ENCODE peak calls at places on chromosomes 5 and 9, in seven cellular contexts. B is kidney epithelial cell, F is A673, M is right lobe of liver, H is fibroblast of mammary gland, Y is OCI-LY7, O is DND-41. U is an unnamed sample.

GRCh38 chr5:1747079-1747802 is 52.4 kb downstream of the MRPL36 start:
- DNase-seq in B (no peak), F (no peak), M (no peak), H (no peak), Y (no peak), O (no peak), U (no peak)

GRCh38 chr5:37552770-37553719 is 173.9 kb downstream of the WDR70 start:
- DNase-seq in B (no peak), F (peak), M (no peak), H (peak), Y (no peak), O (peak), U (no peak)

GRCh38 chr9:98146101-98146991 is 27.3 kb upstream of the TRIM14 start:
- DNase-seq in B (peak), F (no peak), M (peak), H (peak), Y (no peak), O (no peak), U (no peak)

GRCh38 chr9:26296910-26297309 is 595.7 kb downstream of the CAAP1 start:
- DNase-seq in B (no peak), F (no peak), M (no peak), H (peak), Y (no peak), O (no peak), U (no peak)

GRCh38 chr5:21739096-21739495 is 1114.0 kb downstream of the CDH12 start:
- DNase-seq in B (no peak), F (no peak), M (no peak), H (no peak), Y (no peak), O (no peak), U (no peak)

GRCh38 chr5:133775584-133776304 is 163.4 kb upstream of the FSTL4 start:
- DNase-seq in B (no peak), F (no peak), M (no peak), H (no peak), Y (no peak), O (no peak), U (no peak)

GRCh38 chr5:173238312-173239232 is 3.6 kb upstream of the NKX2-5 start:
- DNase-seq in B (no peak), F (peak), M (no peak), H (no peak), Y (no peak), O (no peak), U (no peak)

GRCh38 chr5:177988989-177989625 is 6.9 kb downstream of the PROP1 start:
- DNase-seq in B (no peak), F (no peak), M (no peak), H (no peak), Y (no peak), O (no peak), U (no peak)

GRCh38 chr5:103621548-103621930 is 59.0 kb upstream of the NUDT12 start:
- DNase-seq in B (peak), F (no peak), M (no peak), H (no peak), Y (no peak), O (no peak), U (no peak)

GRCh38 chr5:31361906-31362900 is 168.7 kb downstream of the CDH6 start:
- DNase-seq in B (no peak), F (no peak), M (no peak), H (peak), Y (no peak), O (no peak), U (no peak)

GRCh38 chr5:110517396-110517795 is 209.1 kb downstream of the TMEM232 start:
- DNase-seq in B (no peak), F (peak), M (no peak), H (no peak), Y (no peak), O (no peak), U (no peak)

GRCh38 chr9:7656648-7657047 is 142.9 kb downstream of the DMAC1 start:
- DNase-seq in B (no peak), F (peak), M (no peak), H (peak), Y (no peak), O (no peak), U (no peak)

GRCh38 chr5:139903805-139904565 is 108.4 kb downstream of the PSD2 start:
- DNase-seq in B (no peak), F (peak), M (no peak), H (no peak), Y (no peak), O (no peak), U (no peak)

GRCh38 chr9:124697326-124698200 is 73.5 kb downstream of the NR6A1 start:
- DNase-seq in B (no peak), F (no peak), M (no peak), H (peak), Y (no peak), O (no peak), U (no peak)

GRCh38 chr5:116076496-116076895 is 8.3 kb upstream of the COMMD10 start:
- DNase-seq in B (no peak), F (no peak), M (no peak), H (no peak), Y (peak), O (no peak), U (peak)

GRCh38 chr5:91867799-91868198 is 484.7 kb upstream of the ARRDC3 start:
- DNase-seq in B (no peak), F (no peak), M (no peak), H (no peak), Y (no peak), O (no peak), U (no peak)

GRCh38 chr9:28059192-28059591 is 485.9 kb upstream of the C9orf72 start:
- DNase-seq in B (no peak), F (no peak), M (no peak), H (no peak), Y (no peak), O (no peak), U (no peak)

GRCh38 chr9:14395300-14396082 is 81.5 kb upstream of the NFIB start:
- DNase-seq in B (no peak), F (no peak), M (no peak), H (no peak), Y (no peak), O (no peak), U (no peak)

GRCh38 chr9:129962889-129963703 is 79.9 kb downstream of the FNBP1 start:
- DNase-seq in B (no peak), F (peak), M (no peak), H (peak), Y (peak), O (peak), U (peak)

GRCh38 chr5:16135003-16135402 is 44.6 kb downstream of the MARCHF11 start:
- DNase-seq in B (no peak), F (peak), M (no peak), H (no peak), Y (no peak), O (no peak), U (no peak)

GRCh38 chr9:128127568-128127989 is at the start of gene PTGES2:
- DNase-seq in B (no peak), F (peak), M (peak), H (peak), Y (peak), O (peak), U (no peak)

GRCh38 chr5:96649251-96649937 is 12.8 kb upstream of the CAST start:
- DNase-seq in B (no peak), F (no peak), M (peak), H (peak), Y (no peak), O (no peak), U (no peak)

GRCh38 chr9:116269250-116269649 is 115.7 kb downstream of the PAPPA start:
- DNase-seq in B (no peak), F (peak), M (no peak), H (no peak), Y (no peak), O (no peak), U (no peak)

GRCh38 chr9:1222511-1222910 is 172.4 kb downstream of the DMRT2 start:
- DNase-seq in B (no peak), F (no peak), M (no peak), H (peak), Y (no peak), O (no peak), U (no peak)

GRCh38 chr9:37801959-37802711 is 1.5 kb downstream of the DCAF10 start:
- DNase-seq in B (no peak), F (no peak), M (no peak), H (no peak), Y (peak), O (no peak), U (no peak)

GRCh38 chr5:8949908-8950307 is 596.0 kb downstream of the SEMA5A start:
- DNase-seq in B (no peak), F (no peak), M (no peak), H (no peak), Y (peak), O (no peak), U (peak)

DNA sequence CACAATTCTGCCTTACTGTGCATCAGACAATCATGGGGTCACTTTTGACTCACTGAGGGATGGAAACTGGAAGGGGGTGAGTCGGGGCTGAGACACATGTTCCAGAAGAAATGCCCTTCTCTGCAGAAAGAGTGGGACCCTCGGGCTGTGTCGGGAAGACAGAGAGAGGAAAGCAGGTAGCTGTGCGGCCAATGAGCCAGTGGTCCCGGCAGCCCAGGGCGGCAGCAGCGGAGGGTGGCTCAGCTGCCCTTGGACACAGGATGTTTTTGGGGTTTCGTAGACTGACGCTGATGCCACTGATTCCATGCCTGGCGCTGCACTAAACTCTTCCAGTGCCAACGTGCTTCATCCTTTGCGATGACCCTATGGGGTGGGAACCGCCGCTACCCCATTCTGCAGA is 78.4 kb upstream of the PPP1R26 start:
- DNase-seq in B (no peak), F (no peak), M (no peak), H (no peak), Y (no peak), O (no peak), U (no peak)
- H3K4me3 ChIP-seq in B (no peak), F (no peak), M (no peak), H (no peak), Y (no peak), O (no peak), U (no peak)

DNA sequence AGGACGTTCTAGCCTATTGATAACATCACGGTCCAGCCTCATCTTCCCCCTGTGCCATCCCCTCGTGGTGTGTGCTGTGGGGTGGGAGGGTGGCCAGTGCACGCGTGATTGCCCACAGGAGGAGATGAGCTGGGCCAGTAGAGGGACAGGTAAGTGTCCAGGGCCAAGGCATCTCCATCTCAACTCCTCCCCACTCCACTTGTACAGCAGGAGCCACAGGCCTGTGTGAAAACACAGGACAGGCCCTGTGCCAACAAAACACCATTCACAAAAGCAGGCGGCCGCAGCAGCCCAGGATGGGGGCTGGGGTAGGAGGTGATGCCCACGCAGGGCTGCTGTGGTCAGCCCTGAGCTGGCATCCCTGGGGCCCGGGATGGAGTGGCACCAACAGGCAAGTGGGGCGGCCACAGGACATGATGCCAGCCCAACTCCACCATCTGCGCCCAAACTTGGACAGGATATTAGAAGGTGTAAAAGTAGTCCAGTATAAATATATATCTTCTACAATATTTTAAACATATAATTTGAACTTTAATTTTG is 32.6 kb downstream of the TPPP start:
- DNase-seq in B (no peak), F (no peak), M (peak), H (no peak), Y (no peak), O (no peak), U (no peak)
- TF ChIP-seq CTCF in B (no peak), F (no peak), M (no peak), H (no peak), Y (no peak), O (no peak), U (no peak)

GRCh38 chr5:10854526-10855277 is 93.7 kb upstream of the DAP start:
- DNase-seq in B (no peak), F (no peak), M (no peak), H (peak), Y (no peak), O (no peak), U (no peak)

GRCh38 chr5:10858307-10858706 is 97.3 kb upstream of the DAP start:
- DNase-seq in B (no peak), F (no peak), M (no peak), H (no peak), Y (no peak), O (no peak), U (no peak)

GRCh38 chr5:10857333-10857723 is 96.3 kb upstream of the DAP start:
- DNase-seq in B (no peak), F (no peak), M (no peak), H (no peak), Y (no peak), O (no peak), U (no peak)

GRCh38 chr5:10856646-10857332 is 95.8 kb upstream of the DAP start:
- DNase-seq in B (peak), F (peak), M (peak), H (peak), Y (peak), O (no peak), U (no peak)

GRCh38 chr5:10856071-10856470 is 95.0 kb upstream of the DAP start:
- DNase-seq in B (no peak), F (no peak), M (no peak), H (no peak), Y (no peak), O (no peak), U (no peak)
- H3K4me3 ChIP-seq in B (no peak), F (no peak), M (no peak), H (no peak), Y (no peak), O (no peak), U (no peak)

GRCh38 chr5:14730881-14731280 is 66.4 kb downstream of the OTULIN start:
- DNase-seq in B (no peak), F (no peak), M (no peak), H (no peak), Y (no peak), O (no peak), U (no peak)
- TF ChIP-seq CTCF in B (no peak), F (no peak), M (no peak), H (no peak), Y (no peak), O (no peak), U (no peak)

DNA sequence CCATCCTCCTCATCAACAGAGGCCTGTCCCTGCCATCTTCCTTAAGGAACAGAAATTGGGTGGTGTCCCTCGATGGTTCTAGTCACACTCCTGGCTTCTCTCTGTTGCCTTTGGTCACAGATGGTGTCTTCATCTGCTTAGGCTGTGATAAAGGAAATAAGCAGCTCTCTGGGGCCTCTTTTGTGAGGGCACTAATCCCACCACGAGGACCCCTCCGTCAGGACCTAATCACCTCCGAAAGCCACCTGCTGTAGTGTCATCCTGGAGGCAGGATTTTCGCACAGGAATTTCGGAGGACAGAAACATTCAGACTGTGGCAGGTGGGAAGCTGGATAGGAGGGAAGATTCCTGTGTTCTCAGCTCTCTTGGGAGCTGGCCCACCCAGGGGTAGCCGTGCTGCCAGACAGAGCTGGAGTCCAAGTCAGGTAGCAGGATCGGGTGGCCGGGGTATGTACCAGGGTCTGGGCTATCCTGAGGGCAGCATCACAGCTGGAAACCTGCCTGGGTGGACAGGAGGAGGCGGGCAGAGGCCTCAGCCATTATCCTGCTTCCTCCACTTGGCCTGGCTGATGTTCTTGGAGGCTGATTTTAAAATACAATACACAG is 59.5 kb downstream of the ANKRD33B start:
- DNase-seq in B (no peak), F (no peak), M (no peak), H (no peak), Y (no peak), O (no peak), U (no peak)
- H3K4me3 ChIP-seq in B (no peak), F (no peak), M (no peak), H (no peak), Y (no peak), O (no peak), U (no peak)

GRCh38 chr5:149667084-149667826 is 62.9 kb upstream of the PPARGC1B start:
- DNase-seq in B (no peak), F (peak), M (no peak), H (peak), Y (peak), O (peak), U (no peak)
- TF ChIP-seq CTCF in B (peak), F (peak), M (peak), H (peak), Y (peak), O (peak), U (peak)

GRCh38 chr5:172235132-172235780 is 41.3 kb downstream of the EFCAB9 start:
- DNase-seq in B (no peak), F (no peak), M (no peak), H (peak), Y (peak), O (no peak), U (peak)
- H3K4me3 ChIP-seq in B (no peak), F (no peak), M (no peak), H (no peak), Y (peak), O (no peak), U (no peak)

DNA sequence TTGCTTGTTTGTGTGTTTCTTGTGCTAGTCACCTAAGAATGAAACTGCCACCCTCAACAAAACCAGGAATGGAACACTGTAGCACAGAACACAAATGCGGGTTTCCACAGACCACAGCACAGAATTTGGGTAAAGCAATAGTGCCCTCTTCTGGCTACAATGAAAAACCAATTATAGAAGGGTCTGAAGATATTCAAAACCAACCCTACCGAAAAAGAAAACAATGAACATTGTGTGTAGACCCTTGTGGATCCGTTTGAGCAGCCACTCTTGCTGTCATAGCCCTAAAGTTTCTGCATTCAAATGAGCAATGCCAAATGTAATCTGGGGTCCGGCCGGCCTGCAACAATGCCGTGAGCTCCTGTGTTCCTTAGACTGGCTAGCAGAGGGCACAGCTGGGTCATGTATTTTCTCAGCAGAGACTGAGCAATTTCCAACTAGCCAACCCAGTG is 8.3 kb upstream of the ENC1 start:
- DNase-seq in B (no peak), F (peak), M (no peak), H (peak), Y (peak), O (peak), U (no peak)
- TF ChIP-seq CTCF in B (peak), F (peak), M (peak), H (peak), Y (peak), O (peak), U (peak)

DNA sequence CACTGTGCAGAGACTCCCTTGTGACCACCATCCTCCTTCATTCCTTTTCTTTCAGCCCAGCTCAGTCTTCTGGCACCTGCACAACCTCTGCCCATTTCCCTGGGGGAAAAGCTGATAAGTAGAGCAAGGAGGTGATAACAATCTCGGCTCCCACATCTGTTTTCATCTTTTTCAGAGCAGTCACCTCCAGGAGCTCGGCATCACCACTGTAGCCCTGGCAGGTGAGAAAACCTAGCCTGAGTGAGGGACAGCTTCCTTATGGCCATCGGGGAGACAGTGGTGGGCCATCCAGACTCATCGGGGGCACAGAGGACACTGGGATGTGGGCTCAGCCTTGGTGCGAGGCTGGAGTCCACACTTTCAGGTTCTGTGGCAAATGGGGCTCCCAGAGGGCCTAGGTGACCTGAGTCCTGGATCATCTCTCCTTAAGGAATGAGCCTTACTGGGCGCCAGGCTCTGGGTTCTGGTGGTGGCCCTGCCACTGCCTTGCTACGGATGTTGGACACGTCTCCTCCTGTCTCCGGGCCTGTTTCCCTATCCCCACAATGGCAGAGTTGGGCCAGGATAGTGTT is 38.6 kb upstream of the SYNPO start:
- DNase-seq in B (no peak), F (no peak), M (peak), H (no peak), Y (no peak), O (no peak), U (no peak)
- H3K4me3 ChIP-seq in B (no peak), F (no peak), M (no peak), H (no peak), Y (no peak), O (no peak), U (no peak)

GRCh38 chr5:128674837-128675446 is 136.9 kb upstream of the FBN2 start:
- DNase-seq in B (no peak), F (peak), M (peak), H (peak), Y (peak), O (peak), U (no peak)
- TF ChIP-seq CTCF in B (peak), F (peak), M (peak), H (peak), Y (peak), O (peak), U (peak)